ENCODE peak calls at places on chromosomes 16 and 17, in eight cellular contexts. One of them, this sample, is unnamed.

GRCh38 chr16:84093879-84094270 is 22.9 kb downstream of the MBTPS1 start:
- DNase-seq in NCI-H226: no peak
- DNase-seq in iPS DF 19.7: no peak
- DNase-seq in effector CD4-positive, alpha-beta T cell: no peak
- DNase-seq in NCI-H1048: no peak
- DNase-seq in HTR-8/SVneo: no peak
- DNase-seq in HFF-Myc: no peak
- DNase-seq in tibial nerve: no peak
- DNase-seq in this sample: no peak

GRCh38 chr17:42674755-42675347 is 1.9 kb downstream of the PLEKHH3 start:
- DNase-seq in HTR-8/SVneo: no peak
- DNase-seq in tibial nerve: no peak
- DNase-seq in NCI-H226: no peak
- DNase-seq in NCI-H1048: no peak
- DNase-seq in HFF-Myc: no peak
- DNase-seq in iPS DF 19.7: no peak
- DNase-seq in effector CD4-positive, alpha-beta T cell: no peak
- DNase-seq in this sample: peak; percentile 69

GRCh38 chr17:64625541-64625940 is 36.6 kb downstream of the SMURF2 start:
- DNase-seq in effector CD4-positive, alpha-beta T cell: no peak
- DNase-seq in NCI-H1048: no peak
- DNase-seq in tibial nerve: no peak
- DNase-seq in HTR-8/SVneo: no peak
- DNase-seq in HFF-Myc: no peak
- DNase-seq in NCI-H226: no peak
- DNase-seq in iPS DF 19.7: no peak
- DNase-seq in this sample: no peak

GRCh38 chr17:4008082-4008435 is 43.8 kb upstream of the ATP2A3 start:
- DNase-seq in HFF-Myc: no peak
- DNase-seq in NCI-H226: no peak
- DNase-seq in HTR-8/SVneo: no peak
- DNase-seq in effector CD4-positive, alpha-beta T cell: no peak
- DNase-seq in tibial nerve: no peak
- DNase-seq in NCI-H1048: no peak
- DNase-seq in iPS DF 19.7: no peak
- DNase-seq in this sample: no peak

GRCh38 chr17:39979865-39980401 is 674 bp upstream of the PSMD3 start:
- DNase-seq in HTR-8/SVneo: peak; percentile 52
- DNase-seq in NCI-H226: peak; percentile 77
- DNase-seq in effector CD4-positive, alpha-beta T cell: no peak
- DNase-seq in tibial nerve: no peak
- DNase-seq in HFF-Myc: no peak
- DNase-seq in NCI-H1048: no peak
- DNase-seq in iPS DF 19.7: no peak
- DNase-seq in this sample: peak; percentile 74

GRCh38 chr17:63568563-63568962 is 18.3 kb downstream of the DCAF7 start:
- DNase-seq in NCI-H226: no peak
- DNase-seq in HTR-8/SVneo: no peak
- DNase-seq in tibial nerve: no peak
- DNase-seq in NCI-H1048: no peak
- DNase-seq in effector CD4-positive, alpha-beta T cell: no peak
- DNase-seq in HFF-Myc: no peak
- DNase-seq in iPS DF 19.7: no peak
- DNase-seq in this sample: no peak

GRCh38 chr16:81823111-81823510 is 44.0 kb downstream of the PLCG2 start:
- DNase-seq in iPS DF 19.7: no peak
- DNase-seq in tibial nerve: no peak
- DNase-seq in NCI-H1048: no peak
- DNase-seq in HTR-8/SVneo: no peak
- DNase-seq in HFF-Myc: no peak
- DNase-seq in effector CD4-positive, alpha-beta T cell: no peak
- DNase-seq in NCI-H226: no peak
- DNase-seq in this sample: no peak

GRCh38 chr17:13222931-13223330 is 205.1 kb upstream of the ELAC2 start:
- DNase-seq in tibial nerve: no peak
- DNase-seq in HFF-Myc: no peak
- DNase-seq in NCI-H1048: no peak
- DNase-seq in HTR-8/SVneo: no peak
- DNase-seq in NCI-H226: no peak
- DNase-seq in iPS DF 19.7: no peak
- DNase-seq in effector CD4-positive, alpha-beta T cell: no peak
- DNase-seq in this sample: no peak

GRCh38 chr17:7346761-7347614 is 5.0 kb upstream of the KCTD11 start:
- DNase-seq in HTR-8/SVneo: no peak
- DNase-seq in HFF-Myc: no peak
- DNase-seq in NCI-H226: no peak
- DNase-seq in NCI-H1048: no peak
- DNase-seq in iPS DF 19.7: no peak
- DNase-seq in effector CD4-positive, alpha-beta T cell: no peak
- DNase-seq in tibial nerve: no peak
- DNase-seq in this sample: no peak

This sample was measured in DMS79 treated with DMSO at 0.1 percent for 48 hours.